ENCODE peak calls at places on chromosomes 12 and 14, in four cellular contexts. I, S, P and R are unnamed samples.

GRCh38 chr12:124667671-124668337 is 100.4 kb upstream of the NCOR2 start:
- DNase-seq in S (no peak), I (no peak), P (no peak), R (no peak)

GRCh38 chr14:104680056-104680805 is 9.2 kb upstream of the INF2 start:
- DNase-seq in P (peak; percentile 85), S (peak; percentile 66), I (peak; percentile 49), R (no peak)

GRCh38 chr12:123743002-123743401 is 19.1 kb upstream of the DNAH10 start:
- DNase-seq in I (no peak), P (no peak), S (no peak), R (no peak)

GRCh38 chr12:93497456-93497855 is 30.1 kb downstream of the MRPL42 start:
- DNase-seq in P (no peak), S (no peak), I (no peak), R (no peak)

GRCh38 chr14:68377459-68377858 is 415.4 kb downstream of the ZFP36L1 start:
- DNase-seq in P (no peak), I (no peak), S (no peak), R (no peak)

GRCh38 chr12:103827800-103828440 is 13.1 kb downstream of the NT5DC3 start:
- DNase-seq in S (peak; percentile 36), P (no peak), I (no peak), R (no peak)

GRCh38 chr12:115611477-115611876 is 666.0 kb downstream of the MED13L start:
- DNase-seq in S (no peak), I (no peak), P (no peak), R (no peak)

GRCh38 chr12:130031571-130032189 is 127.9 kb upstream of the TMEM132D start:
- DNase-seq in I (no peak), P (peak; percentile 61), S (no peak), R (no peak)

GRCh38 chr14:80576401-80576800 is 365.1 kb upstream of the DIO2 start:
- DNase-seq in S (no peak), I (no peak), P (no peak), R (no peak)

GRCh38 chr12:120089105-120089504 is 27.4 kb downstream of the RAB35 start:
- DNase-seq in S (no peak), I (no peak), P (no peak), R (no peak)

GRCh38 chr12:66596189-66596588 is 82.7 kb downstream of the GRIP1 start:
- DNase-seq in S (no peak), I (peak; percentile 22), P (no peak), R (no peak)

GRCh38 chr12:54065677-54066076 is 12.0 kb downstream of the HOXC4 start:
- DNase-seq in S (no peak), P (no peak), I (no peak), R (no peak)

GRCh38 chr12:70809887-70810286 is 110.7 kb downstream of the PTPRR start:
- DNase-seq in I (no peak), S (no peak), P (no peak), R (no peak)

GRCh38 chr12:66708704-66709443 is 30.0 kb upstream of the GRIP1 start:
- DNase-seq in I (no peak), P (no peak), S (no peak), R (peak; percentile 3)

GRCh38 chr12:28114488-28114887 is 75.8 kb upstream of the CCDC91 start:
- DNase-seq in I (peak; percentile 42), P (no peak), S (peak; percentile 40), R (no peak)

GRCh38 chr12:68790081-68790951 is 17.7 kb upstream of the MDM2 start:
- DNase-seq in P (no peak), S (no peak), I (no peak), R (no peak)

GRCh38 chr14:30125322-30125944 is 197.8 kb upstream of the PRKD1 start:
- DNase-seq in I (no peak), P (no peak), S (no peak), R (no peak)

GRCh38 chr12:75933136-75933535 is 98.4 kb downstream of the PHLDA1 start:
- DNase-seq in S (peak; percentile 60), I (peak; percentile 66), P (peak; percentile 70), R (no peak)

GRCh38 chr14:63986789-63987533 is 134.2 kb downstream of the SYNE2 start:
- DNase-seq in I (peak; percentile 52), P (no peak), S (peak; percentile 56), R (no peak)

GRCh38 chr12:16756833-16757552 is 151.0 kb upstream of the LMO3 start:
- DNase-seq in P (no peak), I (no peak), S (no peak), R (no peak)

GRCh38 chr12:32756476-32757158 is 920 bp upstream of the YARS2 start:
- DNase-seq in S (no peak), P (no peak), I (no peak), R (no peak)

GRCh38 chr12:92294676-92295440 is 149.2 kb upstream of the BTG1 start:
- DNase-seq in I (no peak), P (no peak), S (no peak), R (no peak)

GRCh38 chr12:21815306-21816062 is 41.0 kb upstream of the KCNJ8 start:
- DNase-seq in I (no peak), P (no peak), S (no peak), R (no peak)

GRCh38 chr12:124621296-124621660 is 53.9 kb upstream of the NCOR2 start:
- DNase-seq in I (no peak), P (no peak), S (no peak), R (no peak)

GRCh38 chr14:105207996-105208737 is 27.1 kb upstream of the NUDT14 start:
- DNase-seq in I (no peak), S (no peak), P (no peak), R (no peak)

GRCh38 chr14:86777950-86778602 is 1214.9 kb downstream of the GALC start:
- DNase-seq in P (no peak), S (peak; percentile 6), I (no peak), R (no peak)

GRCh38 chr14:89158701-89159100 is 258.3 kb downstream of the FOXN3 start:
- DNase-seq in P (no peak), S (no peak), I (no peak), R (no peak)

GRCh38 chr14:67636361-67636919 is 16.7 kb downstream of the ARG2 start:
- DNase-seq in P (no peak), S (no peak), I (no peak), R (no peak)

GRCh38 chr14:54659365-54659764 is 92.4 kb downstream of the SAMD4A start:
- DNase-seq in P (no peak), S (peak; percentile 98), I (no peak), R (no peak)

GRCh38 chr14:79764288-79764687 is 447.0 kb downstream of the DIO2 start:
- DNase-seq in P (no peak), I (no peak), S (no peak), R (peak; percentile 11)

GRCh38 chr14:48584031-48584430 is 908.6 kb upstream of the MDGA2 start:
- DNase-seq in P (no peak), S (no peak), I (peak; percentile 63), R (no peak)

GRCh38 chr12:2629051-2629450 is 165.7 kb upstream of the FKBP4 start:
- DNase-seq in S (no peak), I (no peak), P (no peak), R (no peak)

GRCh38 chr14:94636744-94637412 is 24.7 kb downstream of the SERPINA3 start:
- DNase-seq in P (no peak), I (no peak), S (no peak), R (no peak)

GRCh38 chr14:71117839-71118743 is 210.8 kb downstream of the PCNX1 start:
- DNase-seq in P (no peak), S (peak; percentile 48), I (peak; percentile 84), R (no peak)

GRCh38 chr12:11830298-11830937 is 180.9 kb downstream of the ETV6 start:
- DNase-seq in I (no peak), S (no peak), P (no peak), R (no peak)

GRCh38 chr14:58882577-58883018 is 244.8 kb downstream of the DACT1 start:
- DNase-seq in P (no peak), S (no peak), I (no peak), R (peak; percentile 59)

GRCh38 chr12:52224154-52224553 is 8.9 kb upstream of the KRT7 start:
- DNase-seq in S (no peak), I (no peak), P (no peak), R (no peak)

GRCh38 chr12:7835766-7836165 is 36.9 kb downstream of the SLC2A14 start:
- DNase-seq in I (no peak), S (no peak), P (no peak), R (no peak)

GRCh38 chr12:126247936-126248335 is 1182.7 kb downstream of the AACS start:
- DNase-seq in S (no peak), P (no peak), I (no peak), R (no peak)

GRCh38 chr12:49698619-49699545 is 8.3 kb downstream of the FMNL3 start:
- DNase-seq in I (peak; percentile 25), S (no peak), P (no peak), R (no peak)